ENCODE peak calls at places on chromosomes 16 and 17, in eight cellular contexts. H is CD4-positive, alpha-beta memory T cell; K is kidney epithelial cell; X is T-helper 22 cell; F is skeletal muscle cell; E is posterior cingulate gyrus; Q is AG08396; D is GDM1. B is an unnamed sample.

GRCh38 chr17:13306310-13306962 is 288.6 kb upstream of the ELAC2 start:
- DNase-seq in H (no peak), K (peak; percentile 41), X (no peak), F (peak; percentile 53), E (no peak), Q (peak; percentile 60), D (peak; percentile 22), B (peak; percentile 84)

GRCh38 chr16:87201052-87201451 is 116.1 kb downstream of the C16orf95 start:
- DNase-seq in H (no peak), K (peak; percentile 71), X (no peak), F (peak; percentile 98), E (no peak), Q (peak; percentile 92), D (no peak), B (peak; percentile 98)

GRCh38 chr16:85420501-85421337 is 192.4 kb upstream of the GSE1 start:
- DNase-seq in H (peak; percentile 72), K (no peak), X (peak; percentile 22), F (no peak), E (peak; percentile 62), Q (peak; percentile 88), D (no peak), B (peak; percentile 39)

GRCh38 chr16:8183186-8184099 is 406.9 kb downstream of the TMEM114 start:
- DNase-seq in H (no peak), K (no peak), X (no peak), F (no peak), E (no peak), Q (no peak), D (no peak), B (no peak)

GRCh38 chr17:39239640-39240314 is 14.0 kb upstream of the STAC2 start:
- DNase-seq in H (peak; percentile 71), K (no peak), X (peak; percentile 36), F (no peak), E (no peak), Q (peak; percentile 28), D (no peak), B (no peak)

GRCh38 chr17:74373838-74374606 is 6.7 kb downstream of the GPR142 start:
- DNase-seq in H (no peak), K (no peak), X (no peak), F (no peak), E (no peak), Q (no peak), D (no peak), B (no peak)

GRCh38 chr16:86211800-86212199 is 298.5 kb upstream of the FOXF1 start:
- DNase-seq in H (no peak), K (no peak), X (no peak), F (no peak), E (peak; percentile 35), Q (no peak), D (no peak), B (no peak)

GRCh38 chr17:54180919-54181318 is 358.2 kb downstream of the KIF2B start:
- DNase-seq in H (no peak), K (no peak), X (no peak), F (no peak), E (no peak), Q (no peak), D (no peak), B (no peak)

GRCh38 chr17:53837131-53837530 is 14.4 kb downstream of the KIF2B start:
- DNase-seq in H (no peak), K (peak; percentile 18), X (no peak), F (no peak), E (no peak), Q (no peak), D (no peak), B (peak; percentile 3)

GRCh38 chr16:75754126-75754525 is 27.8 kb upstream of the CPHXL start:
- DNase-seq in H (no peak), K (no peak), X (no peak), F (no peak), E (no peak), Q (peak; percentile 20), D (no peak), B (peak; percentile 11)

GRCh38 chr17:50908860-50909764 is 43.0 kb upstream of the TOB1 start:
- DNase-seq in H (peak; percentile 74), K (no peak), X (peak; percentile 62), F (peak; percentile 35), E (no peak), Q (no peak), D (no peak), B (no peak)

GRCh38 chr17:28407130-28407973 is 1.3 kb upstream of the SLC46A1 start:
- DNase-seq in H (no peak), K (no peak), X (no peak), F (no peak), E (no peak), Q (no peak), D (no peak), B (no peak)